ENCODE peak calls at places on chromosomes 12 and 14, in four cellular contexts. R, N, Q and L are unnamed samples.

GRCh38 chr14:64463873-64464272 is 1.4 kb upstream of the AKAP5 start:
- DNase-seq in N (no peak), R (no peak), Q (no peak), L (no peak)

GRCh38 chr12:132168311-132169031 is 24.2 kb downstream of the NOC4L start:
- DNase-seq in R (no peak), Q (no peak), N (no peak), L (no peak)

GRCh38 chr12:132385923-132386751 is 56.7 kb upstream of the GALNT9 start:
- DNase-seq in N (no peak), Q (no peak), R (no peak), L (no peak)

GRCh38 chr12:56634837-56635538 is 4.9 kb upstream of the BAZ2A start:
- DNase-seq in R (peak; percentile 59), Q (no peak), N (peak; percentile 86), L (peak; percentile 66)

GRCh38 chr12:10214877-10215267 is 2.2 kb downstream of the GABARAPL1 start:
- DNase-seq in N (no peak), Q (no peak), R (no peak), L (no peak)

GRCh38 chr12:93440043-93440835 is 1.5 kb downstream of the UBE2N start:
- DNase-seq in N (no peak), R (no peak), Q (no peak), L (no peak)

GRCh38 chr12:109036975-109037374 is 15.4 kb upstream of the USP30 start:
- DNase-seq in N (no peak), Q (no peak), R (no peak), L (no peak)

GRCh38 chr12:104546575-104546974 is 89.8 kb downstream of the CHST11 start:
- DNase-seq in Q (no peak), R (peak; percentile 72), N (no peak), L (no peak)

GRCh38 chr12:95908573-95908972 is 33.8 kb downstream of the CCDC38 start:
- DNase-seq in R (no peak), N (no peak), Q (no peak), L (no peak)

GRCh38 chr12:94041833-94042232 is 106.5 kb upstream of the PLXNC1 start:
- DNase-seq in N (no peak), Q (no peak), R (no peak), L (no peak)

GRCh38 chr12:59646636-59647035 is 50.8 kb downstream of the SLC16A7 start:
- DNase-seq in N (no peak), Q (no peak), R (no peak), L (no peak)

GRCh38 chr14:100871234-100872186 is 32.0 kb downstream of the RTL1 start:
- DNase-seq in Q (no peak), R (no peak), N (peak; percentile 3), L (no peak)

GRCh38 chr12:132761032-132761910 is at the start of gene ANKLE2:
- DNase-seq in N (peak; percentile 78), Q (no peak), R (peak; percentile 17), L (no peak)

GRCh38 chr12:113684053-113684907 is 212.6 kb upstream of the LHX5 start:
- DNase-seq in Q (no peak), N (peak; percentile 66), R (peak; percentile 4), L (no peak)

GRCh38 chr12:52907092-52907810 is 2.4 kb upstream of the KRT8 start:
- DNase-seq in Q (no peak), N (peak; percentile 31), R (peak; percentile 56), L (no peak)

GRCh38 chr14:98963610-98964009 is 308.4 kb downstream of the BCL11B start:
- DNase-seq in R (no peak), Q (no peak), N (no peak), L (no peak)

GRCh38 chr14:100083706-100084105 is 18.5 kb downstream of the EVL start:
- DNase-seq in R (no peak), N (no peak), Q (no peak), L (no peak)

GRCh38 chr12:66538970-66539369 is 139.9 kb downstream of the GRIP1 start:
- DNase-seq in N (no peak), Q (no peak), R (no peak), L (no peak)

GRCh38 chr12:2138294-2138693 is 85.5 kb downstream of the CACNA1C start:
- DNase-seq in R (no peak), Q (no peak), N (no peak), L (no peak)

GRCh38 chr14:89292579-89293348 is 124.3 kb downstream of the FOXN3 start:
- DNase-seq in N (no peak), R (no peak), Q (no peak), L (no peak)

GRCh38 chr14:102215071-102215470 is 75.4 kb downstream of the WDR20 start:
- DNase-seq in R (no peak), Q (peak; percentile 23), N (no peak), L (peak; percentile 56)

GRCh38 chr12:3743803-3744202 is 9.1 kb downstream of the CRACR2A start:
- DNase-seq in N (no peak), R (no peak), Q (no peak), L (no peak)

GRCh38 chr12:102763016-102763415 is 154.0 kb downstream of the PAH start:
- DNase-seq in N (no peak), Q (no peak), R (no peak), L (no peak)

GRCh38 chr14:46051801-46052200 is 599.8 kb downstream of the RPL10L start:
- DNase-seq in N (no peak), R (no peak), Q (no peak), L (no peak)

GRCh38 chr12:46516933-46517578 is 144.5 kb upstream of the SLC38A2 start:
- DNase-seq in N (no peak), R (no peak), Q (no peak), L (no peak)

GRCh38 chr12:44286336-44286735 is 450.5 kb downstream of the TMEM117 start:
- DNase-seq in R (peak; percentile 21), Q (no peak), N (peak; percentile 36), L (no peak)

GRCh38 chr12:3040663-3041544 is 36.3 kb upstream of the TSPAN9 start:
- DNase-seq in N (no peak), R (no peak), Q (no peak), L (no peak)

GRCh38 chr12:591571-592505 is 71.4 kb downstream of the NINJ2 start:
- DNase-seq in Q (no peak), N (no peak), R (no peak), L (no peak)

GRCh38 chr12:388547-389137 is 478 bp downstream of the KDM5A start:
- DNase-seq in Q (no peak), N (peak; percentile 5), R (no peak), L (no peak)

GRCh38 chr14:31568671-31569070 is 7.5 kb downstream of the NUBPL start:
- DNase-seq in Q (no peak), N (no peak), R (no peak), L (no peak)

GRCh38 chr14:32593290-32593942 is 264.3 kb downstream of the AKAP6 start:
- DNase-seq in N (peak; percentile 95), Q (no peak), R (no peak), L (no peak)

GRCh38 chr14:101062065-101062450 is 158.5 kb upstream of the RTL1 start:
- DNase-seq in N (peak; percentile 35), Q (no peak), R (no peak), L (no peak)

GRCh38 chr12:124768462-124769165 is 95.0 kb downstream of the SCARB1 start:
- DNase-seq in N (peak; percentile 48), Q (no peak), R (no peak), L (no peak)

GRCh38 chr12:1222858-1223644 is 232.0 kb downstream of the ERC1 start:
- DNase-seq in N (no peak), Q (no peak), R (no peak), L (no peak)

GRCh38 chr12:15497621-15498285 is 175.4 kb downstream of the PTPRO start:
- DNase-seq in N (peak; percentile 10), R (no peak), Q (no peak), L (no peak)

GRCh38 chr12:52918351-52918750 is 13.5 kb upstream of the KRT8 start:
- DNase-seq in R (no peak), N (no peak), Q (no peak), L (no peak)

GRCh38 chr12:3214508-3215365 is 137.6 kb downstream of the TSPAN9 start:
- DNase-seq in Q (no peak), R (peak; percentile 87), N (no peak), L (no peak)

GRCh38 chr12:6849976-6850560 is 1.0 kb downstream of the CDCA3 start:
- DNase-seq in R (no peak), Q (no peak), N (no peak), L (no peak)